ENCODE peak calls at places on chromosomes 7 and 10, in seven cellular contexts. One of them, this sample, is unnamed.

GRCh38 chr7:28130277-28130676 is 50.3 kb downstream of the JAZF1 start:
- DNase-seq in amniotic stem cell: no peak
- DNase-seq in GM12865: no peak
- DNase-seq in neuronal stem cell: no peak
- DNase-seq in left ventricle myocardium inferior: no peak
- DNase-seq in GM12891: no peak
- DNase-seq in upper lobe of right lung: no peak
- DNase-seq in this sample: no peak

GRCh38 chr10:52353960-52354394 is 39.9 kb downstream of the DKK1 start:
- DNase-seq in amniotic stem cell: no peak
- DNase-seq in neuronal stem cell: no peak
- DNase-seq in GM12891: no peak
- DNase-seq in GM12865: no peak
- DNase-seq in left ventricle myocardium inferior: no peak
- DNase-seq in upper lobe of right lung: no peak
- DNase-seq in this sample: no peak

GRCh38 chr10:27687326-27687725 is 58.3 kb downstream of the MKX start:
- DNase-seq in GM12865: no peak
- DNase-seq in neuronal stem cell: no peak
- DNase-seq in GM12891: no peak
- DNase-seq in upper lobe of right lung: no peak
- DNase-seq in amniotic stem cell: no peak
- DNase-seq in left ventricle myocardium inferior: no peak
- DNase-seq in this sample: no peak

GRCh38 chr7:44307301-44307900 is 18.0 kb downstream of the CAMK2B start:
- DNase-seq in amniotic stem cell: no peak
- DNase-seq in neuronal stem cell: no peak
- DNase-seq in left ventricle myocardium inferior: no peak
- DNase-seq in GM12891: no peak
- DNase-seq in GM12865: peak; percentile 23
- DNase-seq in upper lobe of right lung: peak; percentile 43
- DNase-seq in this sample: no peak

GRCh38 chr7:51011710-51012350 is 229.1 kb upstream of the GRB10 start:
- DNase-seq in amniotic stem cell: no peak
- DNase-seq in GM12891: no peak
- DNase-seq in upper lobe of right lung: peak; percentile 36
- DNase-seq in left ventricle myocardium inferior: no peak
- DNase-seq in GM12865: no peak
- DNase-seq in neuronal stem cell: no peak
- DNase-seq in this sample: no peak

GRCh38 chr7:148151778-148152177 is 438.8 kb upstream of the C7orf33 start:
- DNase-seq in GM12891: no peak
- DNase-seq in left ventricle myocardium inferior: no peak
- DNase-seq in upper lobe of right lung: no peak
- DNase-seq in GM12865: peak; percentile 3
- DNase-seq in amniotic stem cell: no peak
- DNase-seq in neuronal stem cell: no peak
- DNase-seq in this sample: no peak

GRCh38 chr7:69603937-69604494 is 5.7 kb downstream of the AUTS2 start:
- DNase-seq in amniotic stem cell: no peak
- DNase-seq in neuronal stem cell: no peak
- DNase-seq in left ventricle myocardium inferior: no peak
- DNase-seq in GM12865: peak; percentile 71
- DNase-seq in upper lobe of right lung: no peak
- DNase-seq in GM12891: no peak
- DNase-seq in this sample: no peak

GRCh38 chr7:36651404-36651803 is 72.9 kb downstream of the AOAH start:
- DNase-seq in GM12865: no peak
- DNase-seq in upper lobe of right lung: no peak
- DNase-seq in neuronal stem cell: no peak
- DNase-seq in amniotic stem cell: no peak
- DNase-seq in left ventricle myocardium inferior: no peak
- DNase-seq in GM12891: no peak
- DNase-seq in this sample: no peak

GRCh38 chr7:33073243-33073642 is 10.7 kb upstream of the NT5C3A start:
- DNase-seq in GM12865: peak; percentile 6
- DNase-seq in neuronal stem cell: no peak
- DNase-seq in GM12891: no peak
- DNase-seq in amniotic stem cell: no peak
- DNase-seq in upper lobe of right lung: no peak
- DNase-seq in left ventricle myocardium inferior: no peak
- DNase-seq in this sample: no peak

GRCh38 chr7:11485626-11486025 is 346.4 kb downstream of the THSD7A start:
- DNase-seq in GM12891: no peak
- DNase-seq in neuronal stem cell: no peak
- DNase-seq in amniotic stem cell: no peak
- DNase-seq in upper lobe of right lung: no peak
- DNase-seq in GM12865: no peak
- DNase-seq in left ventricle myocardium inferior: no peak
- DNase-seq in this sample: no peak

GRCh38 chr10:7339503-7339902 is 71.3 kb downstream of the SFMBT2 start:
- DNase-seq in GM12865: no peak
- DNase-seq in left ventricle myocardium inferior: no peak
- DNase-seq in neuronal stem cell: no peak
- DNase-seq in GM12891: no peak
- DNase-seq in upper lobe of right lung: no peak
- DNase-seq in amniotic stem cell: no peak
- DNase-seq in this sample: no peak

GRCh38 chr10:127935115-127935561 is 28.2 kb downstream of the PTPRE start:
- DNase-seq in GM12891: no peak
- DNase-seq in GM12865: no peak
- DNase-seq in amniotic stem cell: no peak
- DNase-seq in neuronal stem cell: no peak
- DNase-seq in upper lobe of right lung: no peak
- DNase-seq in left ventricle myocardium inferior: no peak
- DNase-seq in this sample: no peak

GRCh38 chr7:5709347-5709950 is 72.0 kb downstream of the RNF216 start:
- DNase-seq in left ventricle myocardium inferior: no peak
- DNase-seq in neuronal stem cell: no peak
- DNase-seq in GM12891: no peak
- DNase-seq in GM12865: peak; percentile 59
- DNase-seq in upper lobe of right lung: no peak
- DNase-seq in amniotic stem cell: no peak
- DNase-seq in this sample: no peak

GRCh38 chr10:92691042-92691590 is 1.4 kb downstream of the HHEX start:
- DNase-seq in neuronal stem cell: no peak
- DNase-seq in upper lobe of right lung: no peak
- DNase-seq in amniotic stem cell: no peak
- DNase-seq in GM12865: no peak
- DNase-seq in GM12891: no peak
- DNase-seq in left ventricle myocardium inferior: peak; percentile 32
- DNase-seq in this sample: no peak

GRCh38 chr7:155398944-155399343 is 59.0 kb upstream of the EN2 start:
- DNase-seq in upper lobe of right lung: no peak
- DNase-seq in amniotic stem cell: no peak
- DNase-seq in GM12891: no peak
- DNase-seq in neuronal stem cell: no peak
- DNase-seq in left ventricle myocardium inferior: no peak
- DNase-seq in GM12865: no peak
- DNase-seq in this sample: no peak

GRCh38 chr10:113272511-113272910 is 280.3 kb upstream of the HABP2 start:
- DNase-seq in amniotic stem cell: no peak
- DNase-seq in GM12865: no peak
- DNase-seq in neuronal stem cell: no peak
- DNase-seq in left ventricle myocardium inferior: no peak
- DNase-seq in GM12891: no peak
- DNase-seq in upper lobe of right lung: no peak
- DNase-seq in this sample: no peak

GRCh38 chr10:126387931-126388911 is at the start of gene ADAM12:
- DNase-seq in upper lobe of right lung: no peak
- DNase-seq in neuronal stem cell: peak; percentile 23
- DNase-seq in GM12891: no peak
- DNase-seq in GM12865: no peak
- DNase-seq in amniotic stem cell: peak; percentile 27
- DNase-seq in left ventricle myocardium inferior: peak; percentile 49
- DNase-seq in this sample: no peak

GRCh38 chr7:42167206-42167913 is 69.6 kb downstream of the GLI3 start:
- DNase-seq in GM12891: no peak
- DNase-seq in left ventricle myocardium inferior: no peak
- DNase-seq in upper lobe of right lung: no peak
- DNase-seq in amniotic stem cell: no peak
- DNase-seq in GM12865: no peak
- DNase-seq in neuronal stem cell: no peak
- DNase-seq in this sample: no peak

GRCh38 chr7:34087892-34088891 is 182.9 kb downstream of the BMPER start:
- DNase-seq in GM12891: no peak
- DNase-seq in GM12865: peak; percentile 5
- DNase-seq in upper lobe of right lung: no peak
- DNase-seq in neuronal stem cell: peak; percentile 32
- DNase-seq in left ventricle myocardium inferior: no peak
- DNase-seq in amniotic stem cell: no peak
- DNase-seq in this sample: no peak

GRCh38 chr7:96823274-96823673 is 113.6 kb upstream of the SEM1 start:
- DNase-seq in GM12865: no peak
- DNase-seq in neuronal stem cell: no peak
- DNase-seq in upper lobe of right lung: no peak
- DNase-seq in amniotic stem cell: peak; percentile 7
- DNase-seq in left ventricle myocardium inferior: no peak
- DNase-seq in GM12891: no peak
- DNase-seq in this sample: no peak

GRCh38 chr7:149414745-149415390 is 46.0 kb downstream of the ZNF777 start:
- DNase-seq in neuronal stem cell: peak; percentile 73
- DNase-seq in left ventricle myocardium inferior: peak; percentile 61
- DNase-seq in amniotic stem cell: no peak
- DNase-seq in upper lobe of right lung: no peak
- DNase-seq in GM12865: no peak
- DNase-seq in GM12891: no peak
- DNase-seq in this sample: peak; percentile 75

GRCh38 chr10:9579110-9579705 is 1438.5 kb upstream of the CELF2 start:
- DNase-seq in GM12891: no peak
- DNase-seq in upper lobe of right lung: no peak
- DNase-seq in neuronal stem cell: no peak
- DNase-seq in amniotic stem cell: no peak
- DNase-seq in left ventricle myocardium inferior: no peak
- DNase-seq in GM12865: no peak
- DNase-seq in this sample: no peak

GRCh38 chr7:128278366-128278765 is 37.3 kb downstream of the LEP start:
- DNase-seq in neuronal stem cell: no peak
- DNase-seq in left ventricle myocardium inferior: no peak
- DNase-seq in amniotic stem cell: no peak
- DNase-seq in GM12891: no peak
- DNase-seq in GM12865: no peak
- DNase-seq in upper lobe of right lung: no peak
- DNase-seq in this sample: no peak

GRCh38 chr10:77940627-77941026 is 14.1 kb upstream of the DLG5 start:
- DNase-seq in amniotic stem cell: no peak
- DNase-seq in neuronal stem cell: no peak
- DNase-seq in left ventricle myocardium inferior: no peak
- DNase-seq in GM12891: no peak
- DNase-seq in GM12865: no peak
- DNase-seq in upper lobe of right lung: no peak
- DNase-seq in this sample: no peak

GRCh38 chr10:34156781-34157425 is 658.2 kb downstream of the PARD3 start:
- DNase-seq in left ventricle myocardium inferior: no peak
- DNase-seq in GM12891: no peak
- DNase-seq in upper lobe of right lung: no peak
- DNase-seq in GM12865: no peak
- DNase-seq in amniotic stem cell: peak; percentile 3
- DNase-seq in neuronal stem cell: no peak
- DNase-seq in this sample: no peak

GRCh38 chr10:114821915-114822770 is 563 bp downstream of the FHIP2A start:
- DNase-seq in GM12891: peak; percentile 19
- DNase-seq in upper lobe of right lung: no peak
- DNase-seq in amniotic stem cell: no peak
- DNase-seq in GM12865: peak; percentile 66
- DNase-seq in left ventricle myocardium inferior: peak; percentile 18
- DNase-seq in neuronal stem cell: peak; percentile 21
- DNase-seq in this sample: peak; percentile 36

GRCh38 chr10:97031459-97031858 is 154.3 kb downstream of the SLIT1 start:
- DNase-seq in left ventricle myocardium inferior: no peak
- DNase-seq in upper lobe of right lung: no peak
- DNase-seq in neuronal stem cell: no peak
- DNase-seq in GM12865: no peak
- DNase-seq in GM12891: no peak
- DNase-seq in amniotic stem cell: no peak
- DNase-seq in this sample: no peak

GRCh38 chr7:155816996-155817395 is 4.7 kb upstream of the SHH start:
- DNase-seq in left ventricle myocardium inferior: no peak
- DNase-seq in GM12865: no peak
- DNase-seq in amniotic stem cell: no peak
- DNase-seq in neuronal stem cell: no peak
- DNase-seq in upper lobe of right lung: no peak
- DNase-seq in GM12891: no peak
- DNase-seq in this sample: no peak

GRCh38 chr7:409344-410281 is 110.0 kb downstream of the PDGFA start:
- DNase-seq in GM12865: no peak
- DNase-seq in left ventricle myocardium inferior: peak; percentile 6
- DNase-seq in GM12891: no peak
- DNase-seq in amniotic stem cell: no peak
- DNase-seq in neuronal stem cell: no peak
- DNase-seq in upper lobe of right lung: no peak
- DNase-seq in this sample: no peak

GRCh38 chr10:19730848-19731247 is 85.4 kb upstream of the PLXDC2 start:
- DNase-seq in left ventricle myocardium inferior: no peak
- DNase-seq in GM12891: no peak
- DNase-seq in amniotic stem cell: no peak
- DNase-seq in upper lobe of right lung: no peak
- DNase-seq in neuronal stem cell: no peak
- DNase-seq in GM12865: no peak
- DNase-seq in this sample: no peak

GRCh38 chr7:127107601-127108007 is 145.1 kb downstream of the GRM8 start:
- DNase-seq in GM12865: peak; percentile 74
- DNase-seq in GM12891: no peak
- DNase-seq in amniotic stem cell: no peak
- DNase-seq in neuronal stem cell: peak; percentile 89
- DNase-seq in left ventricle myocardium inferior: no peak
- DNase-seq in upper lobe of right lung: no peak
- DNase-seq in this sample: peak; percentile 49

GRCh38 chr7:29230871-29231345 is 36.3 kb downstream of the CHN2 start:
- DNase-seq in GM12891: no peak
- DNase-seq in amniotic stem cell: no peak
- DNase-seq in GM12865: no peak
- DNase-seq in left ventricle myocardium inferior: no peak
- DNase-seq in upper lobe of right lung: no peak
- DNase-seq in neuronal stem cell: no peak
- DNase-seq in this sample: no peak

GRCh38 chr10:48364659-48365405 is 58.4 kb downstream of the MAPK8 start:
- DNase-seq in left ventricle myocardium inferior: no peak
- DNase-seq in amniotic stem cell: no peak
- DNase-seq in neuronal stem cell: no peak
- DNase-seq in GM12865: no peak
- DNase-seq in GM12891: no peak
- DNase-seq in upper lobe of right lung: no peak
- DNase-seq in this sample: no peak

GRCh38 chr10:132667613-132668394 is 118.1 kb downstream of the NKX6-2 start:
- DNase-seq in upper lobe of right lung: no peak
- DNase-seq in amniotic stem cell: no peak
- DNase-seq in GM12891: no peak
- DNase-seq in GM12865: no peak
- DNase-seq in neuronal stem cell: no peak
- DNase-seq in left ventricle myocardium inferior: no peak
- DNase-seq in this sample: no peak